ENCODE peak calls at places on chromosomes 7 and 10, in seven cellular contexts. V is nephron progenitor cell, Z is GM12864, R is epithelial cell of esophagus, J is AG10803, S is cardiac muscle cell, P is mammary epithelial cell. F is an unnamed sample.

GRCh38 chr10:125152646-125153368 is 7.6 kb downstream of the CTBP2 start:
- DNase-seq in J (peak), Z (no peak), P (no peak), S (peak), R (no peak), V (peak), F (peak)

GRCh38 chr7:111711426-111712065 is 149.3 kb upstream of the IMMP2L start:
- DNase-seq in Z (no peak), P (peak), J (no peak), V (no peak), R (no peak), S (no peak), F (no peak)

GRCh38 chr7:130961128-130961601 is 227.2 kb upstream of the KLF14 start:
- DNase-seq in V (no peak), J (peak), R (peak), P (peak), S (peak), Z (peak), F (no peak)

GRCh38 chr10:100735345-100736143 is 9.8 kb upstream of the PAX2 start:
- DNase-seq in P (no peak), V (peak), S (no peak), J (no peak), R (no peak), Z (no peak), F (no peak)

GRCh38 chr10:69733791-69734261 is 67.9 kb upstream of the COL13A1 start:
- DNase-seq in R (peak), V (no peak), S (peak), P (peak), Z (no peak), J (peak), F (no peak)

GRCh38 chr7:36208406-36208805 is 55.4 kb downstream of the EEPD1 start:
- DNase-seq in P (no peak), S (no peak), J (no peak), V (no peak), Z (no peak), R (no peak), F (no peak)

GRCh38 chr7:78702770-78703169 is 750.7 kb downstream of the MAGI2 start:
- DNase-seq in S (peak), P (peak), J (peak), V (no peak), R (peak), Z (no peak), F (no peak)

GRCh38 chr7:47460251-47460989 is 121.5 kb downstream of the TNS3 start:
- DNase-seq in Z (no peak), J (no peak), P (no peak), S (no peak), R (no peak), V (no peak), F (no peak)

GRCh38 chr10:17075510-17075909 is 54.1 kb downstream of the CUBN start:
- DNase-seq in J (peak), Z (no peak), V (no peak), R (peak), P (peak), S (peak), F (no peak)

GRCh38 chr10:110010076-110011069 is 2.6 kb downstream of the ADD3 start:
- DNase-seq in R (no peak), P (no peak), V (no peak), S (no peak), Z (peak), J (no peak), F (no peak)

GRCh38 chr7:67716729-67717128 is 720.1 kb downstream of the TYW1 start:
- DNase-seq in P (no peak), R (no peak), V (no peak), S (peak), J (no peak), Z (no peak), F (no peak)

GRCh38 chr10:128030498-128031072 is 95.6 kb downstream of the MKI67 start:
- DNase-seq in V (no peak), S (no peak), J (no peak), R (no peak), Z (no peak), P (no peak), F (peak)

GRCh38 chr10:104199567-104199966 is 32.6 kb downstream of the CFAP43 start:
- DNase-seq in V (no peak), S (no peak), Z (no peak), J (no peak), P (no peak), R (no peak), F (no peak)

GRCh38 chr10:104201636-104202035 is 30.5 kb downstream of the CFAP43 start:
- DNase-seq in J (no peak), Z (no peak), S (no peak), R (peak), P (peak), V (no peak), F (no peak)

GRCh38 chr10:104193787-104194186 is 38.4 kb downstream of the CFAP43 start:
- DNase-seq in V (no peak), J (no peak), S (no peak), Z (no peak), R (no peak), P (no peak), F (no peak)

GRCh38 chr10:104202231-104202630 is 29.9 kb downstream of the CFAP43 start:
- DNase-seq in R (no peak), J (no peak), Z (no peak), S (no peak), V (no peak), P (no peak), F (no peak)

GRCh38 chr10:104197364-104197763 is 34.8 kb downstream of the CFAP43 start:
- DNase-seq in R (peak), J (no peak), S (no peak), V (no peak), P (peak), Z (no peak), F (no peak)
- TF ChIP-seq CTCF in R (peak), J (no peak), S (no peak), V (no peak), P (peak), Z (no peak), F (no peak)

GRCh38 chr7:23544913-23545354 is 13.2 kb upstream of the TRA2A start:
- DNase-seq in R (peak), Z (peak), S (peak), J (peak), V (no peak), P (peak), F (no peak)
- TF ChIP-seq CTCF in R (peak), Z (peak), S (peak), J (peak), V (peak), P (peak), F (no peak)

DNA sequence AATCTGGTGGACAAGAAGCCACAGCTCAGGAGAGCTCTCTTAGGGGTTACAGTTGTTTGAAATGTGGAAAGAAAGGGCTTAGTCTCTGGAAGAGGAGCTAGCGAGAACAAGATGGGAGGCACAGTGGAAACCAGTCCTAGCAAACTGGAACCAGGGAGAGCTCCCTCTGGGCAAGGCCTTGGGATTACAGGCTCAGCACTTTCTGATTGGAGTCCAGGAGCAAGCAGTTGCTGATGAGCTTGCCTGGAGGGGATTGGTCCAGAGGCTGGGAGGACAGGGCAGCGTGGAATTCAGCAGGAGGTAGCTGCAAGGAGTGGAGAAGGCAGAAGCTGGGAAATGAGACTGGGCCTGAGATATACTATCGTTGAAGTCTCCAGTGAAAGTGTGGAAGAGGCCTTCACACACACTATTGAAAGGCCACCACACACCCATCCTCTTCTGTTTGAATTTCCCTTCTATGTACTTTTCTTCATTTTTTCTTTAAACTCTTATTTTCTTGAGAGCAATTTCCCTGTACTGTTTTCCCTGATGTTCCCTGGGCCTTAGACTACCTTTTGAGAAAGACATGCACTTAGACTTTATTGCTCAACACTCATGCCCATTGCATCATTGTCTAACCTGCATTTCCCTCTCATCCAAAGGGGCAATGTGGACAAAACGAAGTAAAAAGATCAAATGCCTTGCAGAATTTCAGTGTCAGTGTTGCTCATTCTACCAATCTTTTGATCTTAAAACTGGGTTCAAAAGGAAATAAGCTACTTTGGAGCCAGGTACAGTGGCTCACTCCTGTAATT is 57.8 kb upstream of the LANCL2 start:
- DNase-seq in Z (no peak), J (no peak), P (no peak), R (peak), S (peak), V (no peak), F (no peak)
- TF ChIP-seq CTCF in Z (no peak), J (peak), P (no peak), R (peak), S (peak), V (no peak), F (no peak)

DNA sequence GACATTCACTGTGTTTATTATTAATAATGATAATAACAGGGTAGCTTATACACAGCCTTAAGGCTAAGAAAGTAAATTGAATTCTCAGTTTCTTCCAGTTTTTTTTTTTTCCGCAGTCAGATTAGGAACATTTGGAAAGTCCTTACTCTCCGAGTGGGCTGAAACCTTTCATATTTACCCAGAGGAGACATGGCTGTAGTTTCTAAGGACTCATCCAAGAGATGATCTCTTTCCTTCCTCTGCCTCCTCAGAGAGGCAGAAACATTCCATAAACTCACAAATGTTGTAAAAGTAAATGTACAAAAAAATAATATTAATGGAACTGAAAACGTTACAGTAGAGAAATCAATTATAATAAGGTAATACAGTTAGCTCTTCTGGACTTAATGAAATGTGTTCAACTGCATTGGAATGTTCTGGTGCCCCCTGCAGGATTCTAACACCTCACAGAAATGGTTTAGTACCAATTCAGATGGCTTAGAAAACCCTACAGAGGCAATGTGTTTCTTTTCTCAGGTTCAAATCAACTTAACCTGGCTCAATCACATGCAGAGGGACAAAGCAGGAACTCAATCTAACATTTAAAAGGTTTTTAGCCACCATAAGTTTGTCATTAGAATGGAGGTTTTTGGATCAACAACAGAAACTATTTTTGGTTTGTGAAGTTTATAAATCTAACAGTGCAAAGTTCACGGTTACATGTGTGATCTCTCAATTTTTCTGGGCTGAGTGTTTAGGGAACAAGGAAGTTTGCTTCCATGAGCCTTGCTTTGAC is 71.7 kb downstream of the ICA1 start:
- DNase-seq in R (peak), V (peak), Z (peak), P (peak), J (peak), S (peak), F (no peak)
- TF ChIP-seq CTCF in R (peak), V (peak), Z (peak), P (peak), J (peak), S (peak), F (peak)

GRCh38 chr7:141742229-141742628 is 4.1 kb downstream of the SSBP1 start:
- DNase-seq in V (no peak), J (no peak), S (peak), Z (no peak), P (no peak), R (no peak), F (no peak)

GRCh38 chr7:141739250-141739649 is 1.1 kb downstream of the SSBP1 start:
- DNase-seq in R (no peak), J (no peak), P (no peak), V (no peak), S (no peak), Z (no peak), F (no peak)

GRCh38 chr7:141737836-141738591 is at the start of gene SSBP1:
- DNase-seq in R (peak), S (peak), P (peak), V (peak), J (peak), Z (peak), F (peak)

GRCh38 chr7:141737118-141737835 is 881 bp upstream of the SSBP1 start:
- DNase-seq in V (no peak), P (peak), R (peak), Z (no peak), S (peak), J (peak), F (no peak)

DNA sequence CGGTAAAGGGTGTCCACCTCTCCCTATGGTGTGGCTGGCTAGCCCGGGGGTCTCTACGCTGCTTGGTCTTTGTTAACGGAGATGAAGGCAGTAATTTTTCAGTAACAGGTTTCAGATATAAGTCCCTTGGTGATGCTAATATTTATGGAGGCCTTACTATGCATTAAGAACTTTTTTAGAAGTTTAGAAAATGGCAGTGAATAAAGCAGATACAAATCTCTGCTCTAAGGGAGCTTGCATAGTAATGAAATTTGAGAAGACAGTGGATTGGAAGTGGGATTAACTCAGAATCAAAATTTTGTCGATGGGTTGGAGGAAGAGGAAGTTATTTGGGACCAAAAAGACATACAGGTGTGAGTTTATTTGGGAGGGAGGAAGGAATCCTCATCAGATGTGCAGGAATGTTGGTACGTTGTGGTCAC is 445 bp downstream of the SSBP1 start:
- DNase-seq in S (no peak), V (no peak), P (no peak), J (no peak), Z (no peak), R (peak), F (no peak)
- TF ChIP-seq CTCF in S (no peak), V (no peak), P (no peak), J (no peak), Z (no peak), R (no peak), F (no peak)

GRCh38 chr10:7625009-7625408 is 41.8 kb downstream of the ITIH5 start:
- DNase-seq in P (no peak), Z (no peak), J (no peak), V (no peak), R (no peak), S (no peak), F (no peak)

GRCh38 chr10:7625836-7626235 is 40.9 kb downstream of the ITIH5 start:
- DNase-seq in Z (no peak), J (peak), S (peak), V (no peak), R (no peak), P (no peak), F (no peak)

GRCh38 chr10:7626283-7626682 is 40.5 kb downstream of the ITIH5 start:
- DNase-seq in R (no peak), J (no peak), V (no peak), P (no peak), Z (no peak), S (peak), F (no peak)

GRCh38 chr10:7622969-7623368 is 43.8 kb downstream of the ITIH5 start:
- DNase-seq in P (no peak), V (peak), Z (no peak), S (peak), R (no peak), J (no peak), F (no peak)
- TF ChIP-seq CTCF in P (no peak), V (peak), Z (peak), S (peak), R (no peak), J (no peak), F (no peak)

DNA sequence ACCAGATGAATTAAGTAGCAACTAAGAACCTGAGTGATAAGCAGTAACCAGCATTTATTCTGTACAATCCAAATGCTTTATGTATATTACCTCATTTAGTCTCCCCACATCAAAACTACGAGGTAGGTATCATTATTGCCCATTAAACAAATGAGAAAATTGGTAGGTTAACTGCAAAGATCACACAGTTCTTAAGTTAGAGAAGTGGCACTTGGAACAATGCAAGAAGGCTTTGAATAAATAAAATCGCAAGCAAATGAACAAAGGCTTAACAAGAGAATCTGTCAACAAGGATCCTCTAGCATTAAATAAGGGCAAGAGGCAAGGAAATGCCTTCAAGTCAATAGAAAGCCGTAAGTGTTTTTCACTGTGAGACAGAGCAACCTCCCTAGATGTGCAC is 70.2 kb downstream of the USP6NL start:
- DNase-seq in J (no peak), S (no peak), V (no peak), Z (no peak), P (no peak), R (no peak), F (no peak)
- TF ChIP-seq CTCF in J (no peak), S (no peak), V (no peak), Z (no peak), P (no peak), R (no peak), F (no peak)

DNA sequence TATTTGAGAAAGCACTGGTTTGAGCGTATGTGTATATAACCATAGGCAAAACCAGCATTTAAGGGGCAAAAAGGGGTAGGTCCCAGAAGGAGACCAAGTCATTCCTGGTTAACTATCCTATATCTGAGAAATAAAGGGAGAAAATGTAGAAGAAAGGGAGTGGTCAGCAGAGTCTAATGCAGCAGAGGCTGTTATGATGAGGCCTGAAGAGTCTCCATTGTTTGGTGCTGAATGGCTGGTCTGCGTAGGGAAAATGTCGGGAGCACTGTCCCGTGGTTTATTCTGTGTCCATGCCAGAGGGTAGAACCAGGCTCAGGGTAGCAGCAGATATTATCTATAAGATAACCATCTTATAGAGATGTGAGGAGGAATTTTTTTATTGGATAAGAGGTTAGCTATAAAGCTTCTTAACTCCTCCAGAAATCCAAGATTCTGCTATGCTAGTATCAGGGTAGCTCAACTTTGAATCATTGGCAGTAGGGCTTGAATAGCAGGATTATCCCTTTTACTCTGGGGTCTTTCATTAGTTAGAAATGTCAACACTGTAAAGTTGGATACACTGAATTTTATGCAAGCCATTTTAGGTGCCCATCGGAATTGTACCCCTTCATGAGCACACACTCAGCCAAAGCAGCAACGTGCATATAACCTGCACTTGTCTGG is 312.1 kb upstream of the FZD1 start:
- DNase-seq in Z (no peak), S (no peak), P (no peak), V (no peak), R (no peak), J (no peak), F (no peak)
- TF ChIP-seq CTCF in Z (no peak), S (no peak), P (no peak), V (no peak), R (no peak), J (no peak), F (no peak)

GRCh38 chr7:44237696-44238095 is 36.9 kb downstream of the YKT6 start:
- DNase-seq in J (no peak), P (no peak), S (no peak), R (no peak), V (no peak), Z (no peak), F (no peak)

GRCh38 chr7:44235066-44235465 is 34.3 kb downstream of the YKT6 start:
- DNase-seq in S (no peak), V (no peak), Z (no peak), J (no peak), P (no peak), R (no peak), F (no peak)

GRCh38 chr7:44238116-44238695 is 37.4 kb downstream of the YKT6 start:
- DNase-seq in R (no peak), P (no peak), J (no peak), S (no peak), V (no peak), Z (no peak), F (no peak)

GRCh38 chr7:44235582-44236332 is 35.0 kb downstream of the YKT6 start:
- DNase-seq in V (no peak), R (no peak), Z (no peak), P (peak), S (no peak), J (no peak), F (no peak)

GRCh38 chr7:44236333-44236728 is 35.6 kb downstream of the YKT6 start:
- DNase-seq in Z (no peak), S (no peak), V (no peak), R (no peak), J (no peak), P (no peak), F (no peak)
- TF ChIP-seq CTCF in Z (no peak), S (no peak), V (no peak), R (no peak), J (no peak), P (peak), F (no peak)

GRCh38 chr7:77436889-77437265 is 20.7 kb upstream of the GSAP start:
- DNase-seq in J (no peak), V (no peak), S (no peak), R (no peak), P (no peak), Z (no peak), F (no peak)

GRCh38 chr7:77444123-77444522 is 28.0 kb upstream of the GSAP start:
- DNase-seq in J (no peak), V (no peak), S (no peak), P (no peak), Z (no peak), R (no peak), F (no peak)

GRCh38 chr7:77441046-77441445 is 24.9 kb upstream of the GSAP start:
- DNase-seq in S (no peak), J (no peak), Z (no peak), P (no peak), R (peak), V (no peak), F (no peak)

GRCh38 chr7:77442631-77443420 is 26.7 kb upstream of the GSAP start:
- DNase-seq in S (peak), V (no peak), R (peak), J (peak), P (peak), Z (no peak), F (no peak)

DNA sequence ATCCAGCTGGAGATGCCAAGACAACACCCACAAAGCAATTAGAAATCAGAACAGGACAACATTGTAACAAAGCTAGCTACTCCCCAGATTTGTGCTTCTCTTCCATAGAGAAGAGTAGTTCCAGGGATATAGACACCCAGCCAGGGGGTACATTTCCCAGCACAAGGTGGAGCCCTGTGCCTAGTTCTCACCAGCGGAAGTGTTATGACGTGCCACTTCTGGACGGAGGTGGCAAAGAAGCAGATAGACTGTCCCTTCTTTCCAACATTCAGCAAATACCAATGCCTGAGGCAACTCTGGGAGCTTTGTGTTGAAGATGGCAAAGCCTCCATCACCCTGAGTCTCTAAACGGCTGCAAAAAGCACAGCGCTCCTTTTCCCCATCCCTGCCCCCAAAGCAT is 23.4 kb upstream of the GSAP start:
- DNase-seq in P (peak), R (peak), J (peak), Z (no peak), S (peak), V (no peak), F (peak)
- TF ChIP-seq CTCF in P (peak), R (peak), J (peak), Z (no peak), S (peak), V (no peak), F (peak)

F was measured in left lung.